ENCODE peak calls at places on chromosomes 7 and 10, in five cellular contexts. One of them, this sample, is unnamed.

GRCh38 chr7:20785211-20786048 is 1.3 kb downstream of the SP8 start:
- DNase-seq in SK-N-SH: peak; percentile 66
- DNase-seq in spleen: no peak
- DNase-seq in aorta: no peak
- DNase-seq in lung: no peak
- DNase-seq in this sample: no peak

GRCh38 chr7:41003031-41003925 is 699.6 kb downstream of the INHBA start:
- DNase-seq in SK-N-SH: peak; percentile 27
- DNase-seq in spleen: no peak
- DNase-seq in aorta: no peak
- DNase-seq in lung: peak; percentile 46
- DNase-seq in this sample: no peak

GRCh38 chr10:104274762-104275721 is 6.1 kb downstream of the GSTO2 start:
- DNase-seq in SK-N-SH: peak; percentile 79
- DNase-seq in spleen: peak; percentile 87
- DNase-seq in aorta: peak; percentile 57
- DNase-seq in lung: peak; percentile 57
- DNase-seq in this sample: no peak

GRCh38 chr7:25847331-25848070 is 304.5 kb upstream of the NFE2L3 start:
- DNase-seq in SK-N-SH: no peak
- DNase-seq in spleen: no peak
- DNase-seq in aorta: no peak
- DNase-seq in lung: no peak
- DNase-seq in this sample: no peak

GRCh38 chr10:92149261-92149660 is 141.6 kb downstream of the CPEB3 start:
- DNase-seq in SK-N-SH: no peak
- DNase-seq in spleen: no peak
- DNase-seq in aorta: no peak
- DNase-seq in lung: no peak
- DNase-seq in this sample: no peak

GRCh38 chr7:41448104-41448503 is 254.8 kb downstream of the INHBA start:
- DNase-seq in SK-N-SH: no peak
- DNase-seq in spleen: no peak
- DNase-seq in aorta: no peak
- DNase-seq in lung: no peak
- DNase-seq in this sample: no peak

GRCh38 chr7:120973849-120974248 is 14.7 kb upstream of the CPED1 start:
- DNase-seq in SK-N-SH: no peak
- DNase-seq in spleen: no peak
- DNase-seq in aorta: no peak
- DNase-seq in lung: no peak
- DNase-seq in this sample: no peak

GRCh38 chr7:129160161-129160911 is 15.8 kb downstream of the TSPAN33 start:
- DNase-seq in SK-N-SH: peak; percentile 85
- DNase-seq in spleen: no peak
- DNase-seq in aorta: no peak
- DNase-seq in lung: no peak
- DNase-seq in this sample: no peak

GRCh38 chr10:97891497-97892167 is 42.0 kb downstream of the GOLGA7B start:
- DNase-seq in SK-N-SH: no peak
- DNase-seq in spleen: peak; percentile 58
- DNase-seq in aorta: no peak
- DNase-seq in lung: peak; percentile 85
- DNase-seq in this sample: no peak

GRCh38 chr10:48890904-48891839 is 48.5 kb downstream of the LRRC18 start:
- DNase-seq in SK-N-SH: no peak
- DNase-seq in spleen: no peak
- DNase-seq in aorta: no peak
- DNase-seq in lung: no peak
- DNase-seq in this sample: no peak

GRCh38 chr10:93796167-93796566 is 38.4 kb downstream of the LGI1 start:
- DNase-seq in SK-N-SH: peak; percentile 14
- DNase-seq in spleen: no peak
- DNase-seq in aorta: no peak
- DNase-seq in lung: no peak
- DNase-seq in this sample: no peak

GRCh38 chr7:8564296-8564695 is 130.9 kb downstream of the NXPH1 start:
- DNase-seq in SK-N-SH: no peak
- DNase-seq in spleen: no peak
- DNase-seq in aorta: no peak
- DNase-seq in lung: no peak
- DNase-seq in this sample: no peak

GRCh38 chr10:3780056-3780765 is 4.8 kb downstream of the KLF6 start:
- DNase-seq in SK-N-SH: no peak
- DNase-seq in spleen: peak; percentile 74
- DNase-seq in aorta: peak; percentile 58
- DNase-seq in lung: no peak
- DNase-seq in this sample: no peak

GRCh38 chr7:38909870-38910269 is 879 bp upstream of the VPS41 start:
- DNase-seq in SK-N-SH: no peak
- DNase-seq in spleen: no peak
- DNase-seq in aorta: no peak
- DNase-seq in lung: no peak
- DNase-seq in this sample: no peak

GRCh38 chr10:16967866-16968721 is 150.9 kb upstream of the RSU1 start:
- DNase-seq in SK-N-SH: no peak
- DNase-seq in spleen: no peak
- DNase-seq in aorta: peak; percentile 62
- DNase-seq in lung: no peak
- DNase-seq in this sample: no peak

GRCh38 chr10:86953747-86954680 is 3.4 kb downstream of the MMRN2 start:
- DNase-seq in SK-N-SH: no peak
- DNase-seq in spleen: peak; percentile 82
- DNase-seq in aorta: peak; percentile 89
- DNase-seq in lung: peak; percentile 34
- DNase-seq in this sample: peak; percentile 75

GRCh38 chr7:87058739-87059524 is 522 bp downstream of the ELAPOR2 start:
- DNase-seq in SK-N-SH: peak; percentile 68
- DNase-seq in spleen: no peak
- DNase-seq in aorta: peak; percentile 41
- DNase-seq in lung: peak; percentile 29
- DNase-seq in this sample: no peak

GRCh38 chr10:95408931-95409873 is 118.4 kb upstream of the PDLIM1 start:
- DNase-seq in SK-N-SH: no peak
- DNase-seq in spleen: no peak
- DNase-seq in aorta: no peak
- DNase-seq in lung: no peak
- DNase-seq in this sample: no peak

GRCh38 chr7:66948480-66949109 is 27.6 kb downstream of the TMEM248 start:
- DNase-seq in SK-N-SH: no peak
- DNase-seq in spleen: peak; percentile 57
- DNase-seq in aorta: no peak
- DNase-seq in lung: no peak
- DNase-seq in this sample: no peak

GRCh38 chr7:130322615-130323014 is 22.0 kb upstream of the CPA5 start:
- DNase-seq in SK-N-SH: no peak
- DNase-seq in spleen: no peak
- DNase-seq in aorta: no peak
- DNase-seq in lung: no peak
- DNase-seq in this sample: no peak

GRCh38 chr7:134712196-134712595 is 65.5 kb downstream of the BPGM start:
- DNase-seq in SK-N-SH: no peak
- DNase-seq in spleen: no peak
- DNase-seq in aorta: no peak
- DNase-seq in lung: no peak
- DNase-seq in this sample: no peak

GRCh38 chr7:95246935-95247370 is 77.4 kb downstream of the PON1 start:
- DNase-seq in SK-N-SH: peak; percentile 55
- DNase-seq in spleen: no peak
- DNase-seq in aorta: no peak
- DNase-seq in lung: peak; percentile 46
- DNase-seq in this sample: peak; percentile 29

GRCh38 chr7:35707422-35707821 is 12.5 kb upstream of the HERPUD2 start:
- DNase-seq in SK-N-SH: no peak
- DNase-seq in spleen: no peak
- DNase-seq in aorta: no peak
- DNase-seq in lung: no peak
- DNase-seq in this sample: no peak

GRCh38 chr10:34017281-34017680 is 682.8 kb upstream of the NRP1 start:
- DNase-seq in SK-N-SH: no peak
- DNase-seq in spleen: no peak
- DNase-seq in aorta: no peak
- DNase-seq in lung: no peak
- DNase-seq in this sample: no peak

GRCh38 chr10:15461353-15462108 is 90.4 kb upstream of the FAM171A1 start:
- DNase-seq in SK-N-SH: peak; percentile 15
- DNase-seq in spleen: no peak
- DNase-seq in aorta: peak; percentile 58
- DNase-seq in lung: no peak
- DNase-seq in this sample: peak; percentile 39

GRCh38 chr7:27944626-27945025 is 204.7 kb downstream of the TAX1BP1 start:
- DNase-seq in SK-N-SH: no peak
- DNase-seq in spleen: no peak
- DNase-seq in aorta: no peak
- DNase-seq in lung: no peak
- DNase-seq in this sample: no peak

GRCh38 chr7:20779041-20779440 is 7.6 kb downstream of the SP8 start:
- DNase-seq in SK-N-SH: no peak
- DNase-seq in spleen: no peak
- DNase-seq in aorta: no peak
- DNase-seq in lung: no peak
- DNase-seq in this sample: no peak

GRCh38 chr7:18541189-18541870 is 45.8 kb downstream of the HDAC9 start:
- DNase-seq in SK-N-SH: no peak
- DNase-seq in spleen: no peak
- DNase-seq in aorta: peak; percentile 82
- DNase-seq in lung: no peak
- DNase-seq in this sample: peak; percentile 87

GRCh38 chr7:71752171-71752935 is 620.4 kb downstream of the GALNT17 start:
- DNase-seq in SK-N-SH: peak; percentile 89
- DNase-seq in spleen: peak; percentile 82
- DNase-seq in aorta: peak; percentile 47
- DNase-seq in lung: peak; percentile 36
- DNase-seq in this sample: no peak

GRCh38 chr7:29564455-29565185 is 985 bp downstream of the PRR15 start:
- DNase-seq in SK-N-SH: peak; percentile 79
- DNase-seq in spleen: peak; percentile 79
- DNase-seq in aorta: peak; percentile 75
- DNase-seq in lung: peak; percentile 38
- DNase-seq in this sample: peak; percentile 83

GRCh38 chr10:80516506-80517075 is 21.1 kb upstream of the SH2D4B start:
- DNase-seq in SK-N-SH: no peak
- DNase-seq in spleen: peak; percentile 61
- DNase-seq in aorta: peak; percentile 36
- DNase-seq in lung: no peak
- DNase-seq in this sample: peak; percentile 42

GRCh38 chr10:80518807-80519360 is 18.8 kb upstream of the SH2D4B start:
- DNase-seq in SK-N-SH: no peak
- DNase-seq in spleen: peak; percentile 77
- DNase-seq in aorta: no peak
- DNase-seq in lung: no peak
- DNase-seq in this sample: no peak

GRCh38 chr10:80515941-80516340 is 21.8 kb upstream of the SH2D4B start:
- DNase-seq in SK-N-SH: no peak
- DNase-seq in spleen: peak; percentile 60
- DNase-seq in aorta: peak; percentile 36
- DNase-seq in lung: no peak
- DNase-seq in this sample: peak; percentile 53

GRCh38 chr10:80518143-80518806 is 19.4 kb upstream of the SH2D4B start:
- DNase-seq in SK-N-SH: no peak
- DNase-seq in spleen: peak; percentile 77
- DNase-seq in aorta: no peak
- DNase-seq in lung: no peak
- DNase-seq in this sample: no peak

GRCh38 chr10:80517416-80518142 is 20.1 kb upstream of the SH2D4B start:
- DNase-seq in SK-N-SH: no peak
- DNase-seq in spleen: peak; percentile 71
- DNase-seq in aorta: peak; percentile 26
- DNase-seq in lung: no peak
- DNase-seq in this sample: no peak
- H3K36me3 ChIP-seq in SK-N-SH: peaks cover 68% of the 10 kb centered on the region
- H3K36me3 ChIP-seq in spleen: peaks cover 100% of the 10 kb centered on the region
- H3K36me3 ChIP-seq in aorta: peaks cover 5% of the 10 kb centered on the region
- H3K36me3 ChIP-seq in lung: peaks cover 6% of the 10 kb centered on the region
- H3K36me3 ChIP-seq in this sample: peaks cover 31% of the 10 kb centered on the region

DNA sequence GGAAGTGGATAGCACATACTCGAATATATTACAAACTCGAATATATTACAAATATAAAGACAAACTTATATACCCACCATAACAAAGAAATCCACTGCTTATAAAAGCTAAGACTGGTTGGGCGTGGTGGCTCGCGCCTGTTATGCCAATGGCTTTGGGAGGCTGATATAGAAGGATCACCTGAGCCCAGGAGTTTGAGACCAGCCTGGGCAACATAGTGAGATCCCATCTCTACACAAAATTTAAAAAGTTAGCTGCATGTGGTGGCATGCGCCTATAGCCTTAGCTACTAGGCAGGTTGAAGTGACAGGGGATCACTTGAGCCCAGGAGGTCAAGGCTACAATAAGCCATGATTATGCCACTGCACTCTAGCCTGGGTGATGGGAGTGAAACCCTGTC is 20.4 kb downstream of the MCMBP start:
- DNase-seq in SK-N-SH: no peak
- DNase-seq in spleen: no peak
- DNase-seq in aorta: no peak
- DNase-seq in lung: no peak
- DNase-seq in this sample: no peak
- H3K36me3 ChIP-seq in SK-N-SH: peaks cover 44% of the 10 kb centered on the region
- H3K36me3 ChIP-seq in spleen: peaks cover 100% of the 10 kb centered on the region
- H3K36me3 ChIP-seq in aorta: peaks cover 6% of the 10 kb centered on the region
- H3K36me3 ChIP-seq in lung: peaks cover 22% of the 10 kb centered on the region
- H3K36me3 ChIP-seq in this sample: peaks cover 78% of the 10 kb centered on the region

GRCh38 chr7:104089622-104090021 is 100.2 kb upstream of the RELN start:
- DNase-seq in SK-N-SH: no peak
- DNase-seq in spleen: no peak
- DNase-seq in aorta: no peak
- DNase-seq in lung: no peak
- DNase-seq in this sample: no peak

GRCh38 chr7:104093127-104093526 is 103.7 kb upstream of the RELN start:
- DNase-seq in SK-N-SH: no peak
- DNase-seq in spleen: no peak
- DNase-seq in aorta: no peak
- DNase-seq in lung: no peak
- DNase-seq in this sample: no peak

GRCh38 chr7:104089061-104089460 is 99.6 kb upstream of the RELN start:
- DNase-seq in SK-N-SH: no peak
- DNase-seq in spleen: no peak
- DNase-seq in aorta: no peak
- DNase-seq in lung: no peak
- DNase-seq in this sample: no peak
- H3K36me3 ChIP-seq in SK-N-SH: no peaks in the 10 kb centered on the region
- H3K36me3 ChIP-seq in spleen: no peaks in the 10 kb centered on the region
- H3K36me3 ChIP-seq in aorta: no peaks in the 10 kb centered on the region
- H3K36me3 ChIP-seq in lung: no peaks in the 10 kb centered on the region
- H3K36me3 ChIP-seq in this sample: no peaks in the 10 kb centered on the region

GRCh38 chr7:157408258-157409101 is 71.7 kb downstream of the DNAJB6 start:
- DNase-seq in SK-N-SH: peak; percentile 22
- DNase-seq in spleen: no peak
- DNase-seq in aorta: peak; percentile 21
- DNase-seq in lung: no peak
- DNase-seq in this sample: no peak
- H3K36me3 ChIP-seq in SK-N-SH: peaks cover 55% of the 10 kb centered on the region
- H3K36me3 ChIP-seq in spleen: peaks cover 92% of the 10 kb centered on the region
- H3K36me3 ChIP-seq in aorta: peaks cover 8% of the 10 kb centered on the region
- H3K36me3 ChIP-seq in lung: peaks cover 7% of the 10 kb centered on the region
- H3K36me3 ChIP-seq in this sample: peaks cover 25% of the 10 kb centered on the region